ENCODE peak calls at places on chromosome 11, in six cellular contexts. J, P, O, M, K and A are unnamed samples.

GRCh38 chr11:67409781-67410368 is 5.6 kb upstream of the CARNS1 start:
- DNase-seq in J (no peak), P (no peak), O (no peak), M (peak; percentile 71), K (no peak), A (no peak)

GRCh38 chr11:44840526-44840925 is 110.2 kb downstream of the TP53I11 start:
- DNase-seq in J (peak; percentile 49), P (no peak), O (no peak), M (no peak), K (no peak), A (no peak)

GRCh38 chr11:5090668-5091067 is 21.3 kb downstream of the OR52E1 start:
- DNase-seq in J (no peak), P (no peak), O (no peak), M (no peak), K (no peak), A (no peak)

GRCh38 chr11:86809561-86809960 is 9.2 kb downstream of the PRSS23 start:
- DNase-seq in J (no peak), P (no peak), O (no peak), M (no peak), K (no peak), A (no peak)

GRCh38 chr11:44674809-44675208 is 52.0 kb upstream of the TSPAN18 start:
- DNase-seq in J (no peak), P (no peak), O (no peak), M (no peak), K (no peak), A (no peak)

GRCh38 chr11:108853864-108854263 is 189.0 kb downstream of the DDX10 start:
- DNase-seq in J (no peak), P (no peak), O (no peak), M (no peak), K (no peak), A (no peak)

GRCh38 chr11:111707039-111707690 is 59.0 kb downstream of the PPP2R1B start:
- DNase-seq in J (no peak), P (no peak), O (no peak), M (peak; percentile 82), K (no peak), A (peak; percentile 82)

GRCh38 chr11:63832336-63832735 is 6.6 kb upstream of the MARK2 start:
- DNase-seq in J (no peak), P (no peak), O (no peak), M (no peak), K (no peak), A (no peak)

GRCh38 chr11:43756575-43756974 is 76.0 kb downstream of the HSD17B12 start:
- DNase-seq in J (no peak), P (no peak), O (no peak), M (no peak), K (no peak), A (no peak)

GRCh38 chr11:12842933-12843636 is 166.0 kb upstream of the RASSF10 start:
- DNase-seq in J (peak; percentile 32), P (no peak), O (no peak), M (no peak), K (peak; percentile 95), A (no peak)
- TF ChIP-seq EP300 in J (no peak), P (no peak), O (no peak), M (no peak), K (peak; percentile 87), A (no peak)

DNA sequence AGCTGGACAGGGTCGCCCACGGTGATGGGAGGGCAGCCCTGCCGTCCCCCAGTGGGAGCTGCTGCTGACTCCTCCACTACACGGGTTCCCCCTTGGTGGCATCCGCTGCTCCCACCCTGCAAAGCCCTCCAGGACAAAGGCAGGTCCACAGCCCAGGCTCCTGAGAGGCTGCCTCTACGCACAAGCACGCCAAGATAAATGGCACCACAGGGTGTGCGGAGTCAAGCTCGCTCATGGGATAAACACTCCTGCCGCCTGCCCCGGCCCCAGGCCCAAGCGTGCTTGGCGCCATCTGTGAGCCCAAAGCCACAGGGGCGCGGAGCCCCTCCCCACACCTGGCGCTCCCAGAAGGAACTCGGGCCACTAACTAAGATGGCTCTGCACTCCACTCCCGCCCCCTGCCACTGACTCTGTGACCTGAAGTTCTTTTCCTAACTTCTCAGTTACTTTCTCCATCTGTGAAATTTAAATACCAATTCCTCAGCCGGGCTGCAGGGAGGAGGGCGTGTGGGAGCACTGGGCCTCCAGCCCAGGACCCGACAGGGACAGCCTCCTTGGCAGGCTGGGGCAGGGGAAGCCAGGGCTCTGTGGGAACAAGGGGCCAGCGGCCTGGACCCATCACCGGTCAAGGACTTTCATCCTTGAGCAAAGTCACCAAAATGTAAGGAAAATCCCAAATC is 14.9 kb downstream of the EHD1 start:
- DNase-seq in J (no peak), P (no peak), O (no peak), M (no peak), K (no peak), A (peak; percentile 62)
- H3K4me1 ChIP-seq in J (peaks cover 6% of the 10 kb centered on the region), P (no peaks in the 10 kb centered on the region), O (peaks cover 42% of the 10 kb centered on the region), M (peaks cover 98% of the 10 kb centered on the region), K (peaks cover 15% of the 10 kb centered on the region), A (peaks cover 29% of the 10 kb centered on the region)

DNA sequence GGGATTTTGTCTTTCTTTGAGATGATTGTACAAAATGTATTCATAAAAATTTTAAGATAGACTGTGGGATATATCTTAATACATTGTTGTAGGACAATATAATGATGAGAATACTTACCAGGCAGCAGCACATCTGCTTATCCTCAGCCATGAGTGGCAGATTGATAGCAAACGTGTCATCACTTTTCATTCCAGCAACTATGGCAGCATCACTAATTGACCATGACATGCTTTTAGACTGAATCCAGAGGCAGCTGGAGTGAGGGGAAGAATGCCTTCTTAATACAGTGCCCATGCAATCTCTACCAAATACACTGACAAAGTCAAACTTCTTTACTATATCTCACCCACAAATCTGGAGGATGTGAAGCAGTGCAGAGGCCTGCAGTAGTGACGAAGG is 755.2 kb upstream of the RAG2 start:
- DNase-seq in J (no peak), P (no peak), O (no peak), M (no peak), K (no peak), A (no peak)
- H3K9me3 ChIP-seq in J (no peaks in the 10 kb centered on the region), P (no peaks in the 10 kb centered on the region), O (peaks cover 6% of the 10 kb centered on the region), M (no peaks in the 10 kb centered on the region), K (peaks cover 3% of the 10 kb centered on the region), A (no peaks in the 10 kb centered on the region)

GRCh38 chr11:2696461-2696860 is 3.3 kb downstream of the KCNQ1OT1 start:
- DNase-seq in J (no peak), P (no peak), O (no peak), M (no peak), K (no peak), A (peak; percentile 5)

GRCh38 chr11:2693851-2694261 is 5.9 kb downstream of the KCNQ1OT1 start:
- DNase-seq in J (no peak), P (peak; percentile 3), O (no peak), M (no peak), K (no peak), A (no peak)

GRCh38 chr11:2693271-2693833 is 6.4 kb downstream of the KCNQ1OT1 start:
- DNase-seq in J (no peak), P (no peak), O (no peak), M (no peak), K (no peak), A (no peak)

GRCh38 chr11:2694995-2695939 is 4.5 kb downstream of the KCNQ1OT1 start:
- DNase-seq in J (no peak), P (peak; percentile 2), O (no peak), M (no peak), K (no peak), A (no peak)

DNA sequence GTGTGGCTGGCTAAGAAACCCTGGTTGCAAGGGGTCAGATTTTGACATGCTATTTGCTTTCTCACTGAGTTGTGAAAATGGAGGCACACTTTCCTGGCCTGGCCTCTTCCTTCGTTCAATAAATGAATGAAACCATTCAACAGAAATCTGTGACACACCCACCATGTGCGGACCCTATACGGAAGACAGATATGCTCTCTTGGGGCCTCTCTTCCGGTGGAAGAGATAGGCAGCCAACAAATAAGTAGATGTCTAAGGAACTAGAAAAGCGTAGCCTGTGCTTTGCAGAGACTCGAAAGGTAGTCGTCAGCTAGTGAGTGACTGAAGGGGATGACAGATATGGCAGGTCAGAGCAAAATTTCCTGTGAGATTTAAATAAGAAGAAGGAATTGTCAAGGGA is 5.3 kb downstream of the KCNQ1OT1 start:
- DNase-seq in J (no peak), P (peak; percentile 0), O (no peak), M (no peak), K (no peak), A (no peak)
- TF ChIP-seq EP300 in J (no peak), P (no peak), O (no peak), M (no peak), K (no peak), A (no peak)

GRCh38 chr11:47496808-47497207 is 47.9 kb upstream of the RAPSN start:
- DNase-seq in J (no peak), P (no peak), O (no peak), M (no peak), K (no peak), A (no peak)
- H3K4me1 ChIP-seq in J (peaks cover 26% of the 10 kb centered on the region), P (no peaks in the 10 kb centered on the region), O (peaks cover 12% of the 10 kb centered on the region), M (peaks cover 72% of the 10 kb centered on the region), K (peaks cover 10% of the 10 kb centered on the region), A (peaks cover 3% of the 10 kb centered on the region)

GRCh38 chr11:2346586-2347335 is 30.3 kb upstream of the CD81 start:
- DNase-seq in J (no peak), P (no peak), O (no peak), M (no peak), K (no peak), A (no peak)

GRCh38 chr11:2347449-2347848 is 29.7 kb upstream of the CD81 start:
- DNase-seq in J (no peak), P (no peak), O (no peak), M (no peak), K (no peak), A (no peak)

GRCh38 chr11:2348986-2349385 is 28.1 kb upstream of the CD81 start:
- DNase-seq in J (no peak), P (no peak), O (no peak), M (no peak), K (no peak), A (no peak)

GRCh38 chr11:2355000-2355644 is 22.0 kb upstream of the CD81 start:
- DNase-seq in J (no peak), P (no peak), O (no peak), M (no peak), K (no peak), A (no peak)

GRCh38 chr11:2351701-2352100 is 25.4 kb upstream of the CD81 start:
- DNase-seq in J (no peak), P (no peak), O (no peak), M (no peak), K (no peak), A (no peak)
- H3K9me3 ChIP-seq in J (no peaks in the 10 kb centered on the region), P (no peaks in the 10 kb centered on the region), O (no peaks in the 10 kb centered on the region), M (peaks cover 9% of the 10 kb centered on the region), K (no peaks in the 10 kb centered on the region), A (no peaks in the 10 kb centered on the region)

GRCh38 chr11:75800728-75801361 is 14.2 kb upstream of the UVRAG start:
- DNase-seq in J (no peak), P (no peak), O (no peak), M (no peak), K (no peak), A (no peak)
- TF ChIP-seq EP300 in J (no peak), P (no peak), O (no peak), M (no peak), K (no peak), A (no peak)

DNA sequence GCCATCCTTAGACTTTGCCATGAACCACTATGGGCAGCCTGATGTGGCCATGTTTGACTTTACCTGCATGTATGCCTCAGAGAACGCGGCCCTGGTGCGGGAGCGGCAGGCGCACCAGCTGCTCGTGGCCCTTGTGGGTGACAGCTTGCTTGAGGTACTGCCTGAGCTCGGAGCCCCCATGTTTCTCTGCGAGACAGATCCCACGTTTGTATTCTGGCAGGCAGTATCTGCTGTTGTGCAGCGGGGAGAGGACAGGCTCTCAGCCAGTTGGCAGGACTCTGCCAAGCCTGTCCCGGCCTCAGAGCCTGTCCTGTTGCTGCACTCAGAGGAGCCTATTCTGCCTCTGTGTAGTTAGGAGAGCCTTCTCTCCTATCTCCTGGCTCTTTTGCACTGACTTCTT is 109.9 kb downstream of the MICAL2 start:
- DNase-seq in J (no peak), P (peak; percentile 37), O (no peak), M (peak; percentile 67), K (no peak), A (peak; percentile 72)
- H3K4me1 ChIP-seq in J (peaks cover 16% of the 10 kb centered on the region), P (no peaks in the 10 kb centered on the region), O (peaks cover 21% of the 10 kb centered on the region), M (peaks cover 100% of the 10 kb centered on the region), K (peaks cover 11% of the 10 kb centered on the region), A (peaks cover 18% of the 10 kb centered on the region)